ENCODE peak calls at places on chromosomes 13 and 19, in seven cellular contexts. W, J, N, P, T, Z and A are unnamed samples.

GRCh38 chr19:44176590-44176989 is 11.7 kb downstream of the ZNF226 start:
- DNase-seq in W (no peak), J (no peak), N (no peak), P (no peak), T (peak), Z (no peak), A (no peak)

GRCh38 chr19:7915250-7916136 is 863 bp downstream of the TGFBR3L start:
- DNase-seq in W (no peak), J (no peak), N (no peak), P (no peak), T (no peak), Z (no peak), A (no peak)

GRCh38 chr19:44050740-44051653 is 839 bp upstream of the ZNF223 start:
- DNase-seq in W (no peak), J (peak), N (peak), P (peak), T (peak), Z (peak), A (peak)

GRCh38 chr13:50202485-50202884 is 187.2 kb downstream of the KCNRG start:
- DNase-seq in W (no peak), J (no peak), N (no peak), P (no peak), T (no peak), Z (no peak), A (no peak)

GRCh38 chr13:22278336-22278929 is 607.6 kb downstream of the FGF9 start:
- DNase-seq in W (no peak), J (peak), N (peak), P (no peak), T (peak), Z (peak), A (no peak)

GRCh38 chr19:13689050-13689449 is 75.3 kb upstream of the MRI1 start:
- DNase-seq in W (no peak), J (no peak), N (peak), P (peak), T (peak), Z (peak), A (no peak)

GRCh38 chr13:40672310-40673060 is 6.0 kb upstream of the FOXO1 start:
- DNase-seq in W (no peak), J (no peak), N (peak), P (no peak), T (peak), Z (peak), A (no peak)

GRCh38 chr19:44813331-44814131 is 4.6 kb downstream of the BCAM start:
- DNase-seq in W (no peak), J (no peak), N (no peak), P (no peak), T (no peak), Z (no peak), A (no peak)

GRCh38 chr19:18194554-18195238 is 1.7 kb downstream of the MPV17L2 start:
- DNase-seq in W (no peak), J (peak), N (no peak), P (peak), T (no peak), Z (peak), A (no peak)

GRCh38 chr13:96817336-96817941 is 176.8 kb downstream of the OXGR1 start:
- DNase-seq in W (no peak), J (no peak), N (no peak), P (no peak), T (no peak), Z (peak), A (no peak)

GRCh38 chr19:45408121-45408520 is 1.7 kb downstream of the POLR1G start:
- DNase-seq in W (no peak), J (no peak), N (no peak), P (no peak), T (no peak), Z (no peak), A (no peak)

GRCh38 chr19:45922281-45922680 is 7.7 kb upstream of the NANOS2 start:
- DNase-seq in W (no peak), J (no peak), N (no peak), P (peak), T (peak), Z (no peak), A (no peak)

GRCh38 chr13:21371011-21371410 is 88.1 kb downstream of the ZDHHC20 start:
- DNase-seq in W (no peak), J (no peak), N (no peak), P (no peak), T (no peak), Z (peak), A (no peak)

GRCh38 chr13:106326751-106327150 is 208.7 kb downstream of the EFNB2 start:
- DNase-seq in W (no peak), J (no peak), N (no peak), P (no peak), T (no peak), Z (no peak), A (no peak)

GRCh38 chr13:20461481-20461859 is 64.2 kb downstream of the CRYL1 start:
- DNase-seq in W (no peak), J (no peak), N (no peak), P (no peak), T (peak), Z (peak), A (no peak)

GRCh38 chr19:19113040-19113541 is 25.2 kb downstream of the TMEM161A start:
- DNase-seq in W (no peak), J (no peak), N (no peak), P (no peak), T (peak), Z (peak), A (no peak)

GRCh38 chr19:47330466-47330869 is 1.5 kb upstream of the C5AR2 start:
- DNase-seq in W (no peak), J (no peak), N (no peak), P (no peak), T (no peak), Z (peak), A (peak)

GRCh38 chr13:99948907-99949656 is 22.5 kb downstream of the ZIC5 start:
- DNase-seq in W (no peak), J (no peak), N (no peak), P (no peak), T (no peak), Z (no peak), A (no peak)

GRCh38 chr19:35722897-35723296 is 5.1 kb downstream of the KMT2B start:
- DNase-seq in W (no peak), J (no peak), N (no peak), P (no peak), T (no peak), Z (no peak), A (no peak)

GRCh38 chr19:54030895-54031586 is 32.7 kb downstream of the VSTM1 start:
- DNase-seq in W (no peak), J (no peak), N (peak), P (no peak), T (peak), Z (peak), A (no peak)

GRCh38 chr13:114185182-114185971 is 6.3 kb downstream of the CFAP97D2 start:
- DNase-seq in W (no peak), J (no peak), N (no peak), P (no peak), T (no peak), Z (no peak), A (no peak)